ENCODE peak calls at places on chromosome 5, in four cellular contexts. X is astrocyte, W is neural progenitor cell, Y is H1. I is an unnamed sample.

GRCh38 chr5:119022017-119022745 is 33.8 kb upstream of the DTWD2 start:
- DNase-seq in X (peak), Y (no peak), W (peak), I (no peak)

GRCh38 chr5:1152771-1153282 is 41.0 kb upstream of the SLC12A7 start:
- DNase-seq in X (no peak), W (peak), Y (no peak), I (no peak)

GRCh38 chr5:20572560-20572959 is 584.6 kb upstream of the CDH18 start:
- DNase-seq in X (peak), Y (no peak), W (peak), I (no peak)

GRCh38 chr5:119501671-119502179 is 49.4 kb downstream of the HSD17B4 start:
- DNase-seq in X (no peak), Y (no peak), W (no peak), I (no peak)

GRCh38 chr5:95731571-95732554 is 727 bp downstream of the RHOBTB3 start:
- DNase-seq in W (peak), Y (no peak), X (peak), I (no peak)

GRCh38 chr5:153135416-153135815 is 355.1 kb upstream of the GRIA1 start:
- DNase-seq in Y (no peak), W (no peak), X (peak), I (no peak)

GRCh38 chr5:111133436-111133751 is 41.2 kb downstream of the WDR36 start:
- DNase-seq in W (no peak), X (no peak), Y (no peak), I (no peak)

GRCh38 chr5:10645146-10645545 is 81.3 kb downstream of the ANKRD33B start:
- DNase-seq in W (no peak), Y (no peak), X (no peak), I (no peak)

GRCh38 chr5:131393498-131393968 is 129.7 kb downstream of the CDC42SE2 start:
- DNase-seq in W (no peak), X (peak), Y (no peak), I (no peak)

GRCh38 chr5:177036443-177036842 is 13.9 kb downstream of the ZNF346 start:
- DNase-seq in Y (no peak), W (no peak), X (no peak), I (no peak)

GRCh38 chr5:28214292-28214691 is 1175.9 kb upstream of the CDH9 start:
- DNase-seq in Y (no peak), X (no peak), W (no peak), I (no peak)

GRCh38 chr5:151408633-151409243 is 38.7 kb upstream of the SLC36A1 start:
- DNase-seq in Y (no peak), X (no peak), W (no peak), I (no peak)

GRCh38 chr5:106876665-106877194 is 794.0 kb downstream of the EFNA5 start:
- DNase-seq in Y (no peak), X (no peak), W (peak), I (no peak)

GRCh38 chr5:94968507-94969095 is 316.3 kb downstream of the MCTP1 start:
- DNase-seq in W (peak), Y (no peak), X (peak), I (no peak)

GRCh38 chr5:59756373-59757035 is 137.0 kb downstream of the PDE4D start:
- DNase-seq in X (no peak), Y (no peak), W (no peak), I (no peak)

DNA sequence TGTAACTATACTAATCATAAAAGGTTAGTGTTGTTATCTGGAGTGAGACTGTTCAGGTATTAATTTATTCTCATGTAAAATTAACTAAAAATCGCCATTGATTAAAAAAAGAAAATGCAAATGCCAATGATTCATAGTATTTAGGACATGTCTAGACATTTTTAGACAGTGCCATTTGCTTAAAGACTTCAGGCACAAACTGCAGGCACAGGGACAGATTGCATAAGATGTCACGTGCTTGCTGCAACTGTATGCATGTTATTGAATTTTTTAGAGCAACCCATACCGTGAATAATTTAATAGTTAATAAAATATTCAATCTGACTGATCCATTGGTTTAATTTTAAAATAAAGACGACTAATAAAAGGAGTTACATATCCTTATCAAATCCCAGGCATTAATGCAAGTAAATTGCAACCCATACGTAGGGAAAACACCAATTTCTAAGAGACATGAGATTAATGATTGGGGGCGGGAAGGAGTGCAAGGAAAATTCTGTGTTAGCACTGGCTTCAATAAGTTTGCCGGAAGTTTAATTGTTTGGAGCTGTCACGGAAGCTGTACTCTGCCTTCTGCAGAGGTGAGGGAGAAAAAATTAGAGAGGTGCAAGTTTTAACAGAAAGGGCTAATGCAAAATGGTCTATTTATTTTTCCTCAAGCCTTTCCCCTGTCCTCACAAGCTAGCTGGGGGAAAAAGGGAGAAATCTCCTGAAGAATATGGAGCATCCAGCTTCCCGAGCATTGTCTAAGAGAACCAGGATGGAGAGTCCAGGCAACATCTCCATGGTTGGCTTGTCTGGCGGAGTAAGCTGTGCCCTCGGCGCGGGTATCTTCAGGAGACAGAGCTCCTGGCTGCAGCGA is 2.9 kb downstream of the EDIL3 start:
- DNase-seq in W (no peak), X (peak), Y (no peak), I (no peak)
- H3K4me2 ChIP-seq in W (peak), X (peak), Y (peak), I (peak)

DNA sequence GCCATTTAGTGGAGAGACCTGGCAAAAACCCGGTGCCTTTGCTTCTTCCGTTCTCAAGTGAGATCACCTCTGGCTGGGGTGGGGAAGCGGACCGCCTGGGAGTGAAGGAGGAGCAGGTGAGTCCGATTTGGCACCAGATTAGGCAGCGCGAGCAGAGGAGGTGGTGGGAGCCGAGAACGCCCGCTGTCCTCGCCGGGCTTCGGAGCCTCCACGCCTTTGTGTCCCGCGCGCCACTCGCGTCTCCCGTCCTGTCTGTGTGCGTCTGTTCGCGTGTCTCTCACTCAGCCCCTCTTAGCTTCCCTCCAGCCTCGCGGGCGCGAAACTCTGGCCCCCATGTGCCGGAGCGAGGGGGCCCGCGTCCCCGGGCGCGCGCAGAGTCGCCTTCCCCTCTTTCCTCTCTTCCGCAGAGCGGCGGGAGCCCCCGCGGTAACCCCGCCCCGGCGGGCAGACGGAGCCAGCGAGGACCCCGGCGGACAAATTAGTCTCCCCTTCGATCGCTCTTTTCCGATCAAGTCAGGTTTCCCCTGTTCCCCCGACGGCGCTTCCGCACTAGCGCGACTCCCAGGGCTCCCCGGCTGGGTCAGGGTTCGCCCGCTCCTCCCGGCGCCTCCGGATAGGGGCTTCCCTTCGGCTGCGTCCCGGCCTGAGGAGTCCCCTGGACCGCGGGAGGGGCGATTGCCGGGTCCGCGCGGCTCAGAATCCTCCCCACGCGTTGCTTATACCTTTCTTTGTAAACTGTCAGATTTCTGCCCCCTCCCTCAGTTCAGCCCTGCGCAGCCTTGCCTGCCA is 7.1 kb downstream of the POU4F3 start:
- DNase-seq in Y (no peak), W (peak), X (no peak), I (no peak)
- TF ChIP-seq EZH2 in Y (peak), W (peak), X (peak), I (peak)

GRCh38 chr5:154394328-154394727 is 51.5 kb upstream of the SAP30L start:
- DNase-seq in W (no peak), Y (no peak), X (no peak), I (no peak)
- TF ChIP-seq CTCF in W (no peak), Y (no peak), X (no peak), I (peak)

GRCh38 chr5:137055271-137055872 is 443.8 kb downstream of the SPOCK1 start:
- DNase-seq in W (no peak), Y (no peak), X (no peak), I (no peak)
- H3K4me2 ChIP-seq in W (no peak), Y (no peak), X (no peak), I (no peak)

GRCh38 chr5:55230086-55230629 is 3.0 kb upstream of the MCIDAS start:
- DNase-seq in X (no peak), W (no peak), Y (no peak), I (no peak)
- TF ChIP-seq EZH2 in X (no peak), W (no peak), Y (no peak), I (no peak)

GRCh38 chr5:7397935-7398334 is 2.0 kb downstream of the ADCY2 start:
- DNase-seq in Y (no peak), X (no peak), W (no peak), I (no peak)

GRCh38 chr5:7396169-7397004 is 449 bp downstream of the ADCY2 start:
- DNase-seq in Y (no peak), X (peak), W (peak), I (no peak)

GRCh38 chr5:7395432-7396168 is at the start of gene ADCY2:
- DNase-seq in Y (no peak), X (no peak), W (no peak), I (no peak)

GRCh38 chr5:7398596-7399260 is 2.8 kb downstream of the ADCY2 start:
- DNase-seq in Y (no peak), W (no peak), X (no peak), I (no peak)

DNA sequence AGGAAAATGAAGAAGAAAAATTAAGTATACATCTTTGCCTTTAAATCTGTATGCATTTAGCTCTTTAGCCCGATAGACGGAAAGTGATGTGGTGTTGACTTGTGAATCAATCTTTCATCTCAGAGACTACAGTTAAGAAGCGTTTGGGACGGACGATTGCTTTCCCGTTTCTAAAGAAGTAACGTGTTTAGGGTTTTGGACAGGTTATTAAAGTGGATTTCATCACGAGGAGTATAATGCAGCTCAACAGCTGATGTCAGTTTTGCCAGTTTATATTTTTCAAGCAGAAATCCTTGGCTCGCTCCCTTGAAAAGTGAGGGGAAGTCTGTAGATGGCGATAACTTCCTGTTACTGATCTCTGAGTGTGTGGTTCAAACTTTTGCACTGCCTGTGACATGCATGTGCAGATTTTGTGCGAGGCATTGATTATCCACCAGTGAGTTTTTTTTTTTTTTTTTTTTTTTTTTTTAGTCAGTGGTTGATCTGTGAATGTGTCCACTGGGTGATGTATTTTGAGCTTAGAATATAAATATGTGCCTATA is 1.1 kb downstream of the ADCY2 start:
- DNase-seq in W (no peak), Y (no peak), X (peak), I (no peak)
- TF ChIP-seq CTCF in W (peak), Y (no peak), X (no peak), I (no peak)

GRCh38 chr5:86981898-86982297 is 285.8 kb upstream of the RASA1 start:
- DNase-seq in X (no peak), Y (no peak), W (no peak), I (no peak)

GRCh38 chr5:86979801-86980510 is 287.7 kb upstream of the RASA1 start:
- DNase-seq in Y (no peak), W (no peak), X (peak), I (no peak)

GRCh38 chr5:86977808-86978207 is 289.9 kb upstream of the RASA1 start:
- DNase-seq in X (no peak), W (no peak), Y (no peak), I (no peak)

GRCh38 chr5:86974910-86975309 is 292.8 kb upstream of the RASA1 start:
- DNase-seq in Y (no peak), W (no peak), X (no peak), I (no peak)

GRCh38 chr5:86977185-86977584 is 290.5 kb upstream of the RASA1 start:
- DNase-seq in Y (no peak), X (no peak), W (no peak), I (no peak)
- H3K4me2 ChIP-seq in Y (no peak), X (no peak), W (no peak), I (no peak)

I was measured in keratinocyte.